ENCODE peak calls at places on chromosome 9, in five cellular contexts. T is sigmoid colon, P is psoas muscle, G is left lung, Y is OCI-LY7. H is an unnamed sample.

GRCh38 chr9:7374966-7375650 is 424.5 kb downstream of the DMAC1 start:
- DNase-seq in T (no peak), P (no peak), Y (no peak), G (no peak), H (no peak)

GRCh38 chr9:133738039-133738805 is at the start of gene SARDH:
- DNase-seq in G (peak), P (peak), Y (peak), T (peak), H (peak)

GRCh38 chr9:134376386-134377142 is 50.3 kb downstream of the RXRA start:
- DNase-seq in P (peak), T (no peak), Y (no peak), G (no peak), H (no peak)

GRCh38 chr9:130664191-130665028 is at the start of gene PRDM12:
- DNase-seq in G (no peak), T (no peak), P (no peak), Y (no peak), H (no peak)

GRCh38 chr9:18979367-18979766 is 53.6 kb downstream of the SAXO1 start:
- DNase-seq in T (no peak), Y (no peak), P (no peak), G (no peak), H (no peak)

GRCh38 chr9:88784960-88785359 is 206.3 kb upstream of the S1PR3 start:
- DNase-seq in G (no peak), T (no peak), P (no peak), Y (no peak), H (no peak)

GRCh38 chr9:108093773-108094675 is 604.5 kb upstream of the KLF4 start:
- DNase-seq in P (no peak), Y (no peak), T (no peak), G (no peak), H (no peak)

GRCh38 chr9:37407468-37407867 is 15.0 kb upstream of the GRHPR start:
- DNase-seq in Y (peak), T (no peak), P (no peak), G (no peak), H (no peak)

GRCh38 chr9:36053971-36054370 is 17.3 kb downstream of the RECK start:
- DNase-seq in G (no peak), P (no peak), T (no peak), Y (no peak), H (no peak)

GRCh38 chr9:117927354-117927753 is 223.2 kb downstream of the TLR4 start:
- DNase-seq in G (no peak), P (no peak), T (no peak), Y (peak), H (no peak)
- TF ChIP-seq CTCF in G (no peak), P (no peak), T (no peak), Y (peak), H (no peak)

DNA sequence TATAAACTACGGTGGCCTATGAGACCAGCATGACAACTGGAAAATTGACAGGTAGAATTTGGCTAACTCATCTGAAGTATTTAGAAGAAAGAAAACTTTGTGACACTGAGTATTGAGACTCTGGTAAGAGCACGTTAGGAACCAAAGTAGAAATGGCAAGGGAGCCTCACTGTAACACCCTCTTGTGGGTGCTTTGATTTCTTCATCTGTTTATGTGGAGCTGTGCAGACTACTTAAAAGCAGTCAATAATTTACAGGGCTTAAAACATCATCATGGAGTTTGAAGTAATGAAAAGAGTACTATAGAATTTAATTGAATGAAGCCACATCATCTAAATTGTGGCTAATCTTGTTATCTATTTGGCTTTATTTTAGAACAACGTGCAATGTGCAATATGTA is 414.2 kb downstream of the CCDC171 start:
- DNase-seq in G (no peak), P (no peak), T (no peak), Y (no peak), H (no peak)
- H3K27ac ChIP-seq in G (no peak), P (no peak), T (no peak), Y (no peak), H (no peak)

GRCh38 chr9:72365525-72366256 is 683 bp upstream of the ZFAND5 start:
- DNase-seq in P (peak), G (peak), T (peak), Y (peak), H (peak)
- TF ChIP-seq CTCF in P (peak), G (no peak), T (no peak), Y (peak), H (no peak)

GRCh38 chr9:93988056-93988455 is 32.9 kb upstream of the BARX1 start:
- DNase-seq in G (no peak), P (no peak), Y (no peak), T (no peak), H (no peak)
- H3K27ac ChIP-seq in G (no peak), P (no peak), Y (no peak), T (no peak), H (no peak)

GRCh38 chr9:11794984-11795383 is 898.2 kb upstream of the TYRP1 start:
- DNase-seq in Y (no peak), T (no peak), G (no peak), P (no peak), H (no peak)
- TF ChIP-seq CTCF in Y (no peak), T (no peak), G (no peak), P (no peak), H (no peak)

GRCh38 chr9:711761-712523 is 129.6 kb upstream of the DMRT1 start:
- DNase-seq in T (no peak), Y (no peak), G (no peak), P (no peak), H (peak)
- H3K27ac ChIP-seq in T (peak), Y (no peak), G (no peak), P (no peak), H (peak)

GRCh38 chr9:77161191-77161590 is 16.1 kb upstream of the VPS13A start:
- DNase-seq in G (no peak), Y (no peak), T (no peak), P (no peak), H (no peak)

GRCh38 chr9:77158772-77159513 is 18.4 kb upstream of the VPS13A start:
- DNase-seq in Y (no peak), T (no peak), P (no peak), G (no peak), H (no peak)

GRCh38 chr9:77161966-77162365 is 15.4 kb upstream of the VPS13A start:
- DNase-seq in P (no peak), T (no peak), G (no peak), Y (no peak), H (no peak)

GRCh38 chr9:77152289-77152688 is 25.0 kb upstream of the VPS13A start:
- DNase-seq in G (no peak), T (no peak), P (no peak), Y (no peak), H (no peak)

GRCh38 chr9:77156646-77157371 is 20.5 kb upstream of the VPS13A start:
- DNase-seq in T (no peak), Y (no peak), G (no peak), P (no peak), H (no peak)
- TF ChIP-seq CTCF in T (no peak), Y (no peak), G (no peak), P (no peak), H (no peak)

GRCh38 chr9:109454601-109455155 is 43.4 kb downstream of the PTPN3 start:
- DNase-seq in T (no peak), G (no peak), Y (no peak), P (no peak), H (no peak)
- H3K27ac ChIP-seq in T (no peak), G (no peak), Y (no peak), P (no peak), H (no peak)

GRCh38 chr9:93062364-93062763 is 3.9 kb downstream of the SUSD3 start:
- DNase-seq in P (no peak), Y (peak), G (peak), T (no peak), H (no peak)
- TF ChIP-seq CTCF in P (no peak), Y (peak), G (no peak), T (no peak), H (no peak)

DNA sequence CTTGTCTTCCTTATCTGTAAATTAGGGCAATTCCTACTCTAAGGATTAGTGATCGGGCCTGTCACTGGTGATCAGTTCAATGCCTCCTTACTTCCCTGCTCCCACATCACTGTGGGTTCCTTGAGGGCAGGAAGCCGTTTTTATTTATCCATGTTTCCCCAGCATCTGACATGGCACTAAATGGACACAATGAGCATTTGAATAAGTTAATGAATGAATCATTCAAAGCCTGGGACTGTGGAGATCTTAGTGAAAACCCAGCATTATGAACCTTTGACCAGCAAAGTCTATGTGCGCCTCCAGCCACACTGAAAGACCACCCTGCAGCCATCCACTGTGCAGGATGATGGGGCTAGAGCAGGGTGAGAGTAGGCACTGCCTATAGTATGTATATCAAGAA is 11.6 kb downstream of the COL15A1 start:
- DNase-seq in G (no peak), T (no peak), P (no peak), Y (no peak), H (no peak)
- H3K27ac ChIP-seq in G (no peak), T (peak), P (no peak), Y (no peak), H (peak)